ENCODE peak calls at places on chromosomes 3 and 15, in eight cellular contexts. B, C, M, W, H, L, I and S are unnamed samples.

GRCh38 chr3:142896201-142896755 is 7.4 kb upstream of the PCOLCE2 start:
- DNase-seq in B (no peak), C (peak), M (no peak), W (no peak), H (no peak), L (no peak), I (no peak), S (no peak)

GRCh38 chr3:106518516-106518915 is 649.7 kb upstream of the CBLB start:
- DNase-seq in B (no peak), C (peak), M (no peak), W (no peak), H (no peak), L (no peak), I (no peak), S (no peak)

GRCh38 chr3:186109897-186110803 is 1.3 kb upstream of the ETV5 start:
- DNase-seq in B (peak), C (no peak), M (peak), W (no peak), H (peak), L (no peak), I (peak), S (peak)

GRCh38 chr3:78993375-78993774 is 774.4 kb downstream of the ROBO1 start:
- DNase-seq in B (no peak), C (no peak), M (no peak), W (no peak), H (no peak), L (no peak), I (peak), S (no peak)

GRCh38 chr3:185733980-185734724 is 90.7 kb downstream of the IGF2BP2 start:
- DNase-seq in B (peak), C (no peak), M (no peak), W (peak), H (no peak), L (peak), I (peak), S (peak)

GRCh38 chr15:63013052-63013808 is 29.3 kb upstream of the TPM1 start:
- DNase-seq in B (no peak), C (peak), M (no peak), W (no peak), H (peak), L (peak), I (no peak), S (no peak)

GRCh38 chr3:105137911-105138310 is 228.8 kb upstream of the ALCAM start:
- DNase-seq in B (no peak), C (no peak), M (no peak), W (no peak), H (no peak), L (no peak), I (no peak), S (no peak)

GRCh38 chr3:120142236-120142635 is 48.0 kb upstream of the GSK3B start:
- DNase-seq in B (no peak), C (no peak), M (no peak), W (no peak), H (no peak), L (no peak), I (no peak), S (no peak)

GRCh38 chr15:64975390-64975789 is 14.3 kb downstream of the SPG21 start:
- DNase-seq in B (no peak), C (no peak), M (no peak), W (no peak), H (no peak), L (no peak), I (no peak), S (no peak)

GRCh38 chr3:101104334-101104733 is 111.1 kb upstream of the ABI3BP start:
- DNase-seq in B (no peak), C (no peak), M (no peak), W (no peak), H (no peak), L (no peak), I (no peak), S (no peak)

GRCh38 chr3:15647629-15648167 is 46.2 kb downstream of the BTD start:
- DNase-seq in B (no peak), C (peak), M (no peak), W (no peak), H (no peak), L (no peak), I (peak), S (no peak)

GRCh38 chr15:71807125-71807629 is 3.2 kb upstream of the NR2E3 start:
- DNase-seq in B (no peak), C (no peak), M (no peak), W (no peak), H (no peak), L (peak), I (no peak), S (peak)
- H3K4me3 ChIP-seq in B (no peak), C (no peak), M (no peak), W (no peak), H (no peak), L (peak), I (no peak), S (peak)

DNA sequence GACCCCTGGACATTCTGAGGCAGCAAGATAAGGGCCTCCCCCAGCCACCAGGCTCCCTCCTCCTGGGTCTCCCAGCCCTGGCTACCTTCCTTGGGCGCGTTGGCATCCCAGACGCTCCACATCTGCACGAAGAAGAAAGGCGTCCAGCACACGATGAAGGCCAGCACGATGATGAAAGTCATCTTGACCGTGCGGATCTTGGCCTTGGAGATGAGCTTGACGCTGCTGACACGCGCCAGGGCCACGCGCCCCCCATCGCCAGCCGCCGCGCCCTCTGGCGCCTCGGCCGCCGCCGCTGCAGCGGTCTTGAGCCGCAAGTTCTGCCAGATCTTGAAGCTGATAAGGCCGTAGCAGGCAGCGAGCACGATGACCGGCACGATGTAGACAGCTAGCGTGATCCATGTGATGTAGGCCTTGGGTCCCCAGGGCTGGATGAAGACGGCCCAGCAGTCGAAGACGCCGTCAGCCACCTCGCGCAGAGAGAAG is 2.2 kb downstream of the OXTR start:
- DNase-seq in B (no peak), C (no peak), M (no peak), W (no peak), H (no peak), L (no peak), I (no peak), S (no peak)
- H3K4me3 ChIP-seq in B (no peak), C (peak), M (no peak), W (no peak), H (peak), L (no peak), I (no peak), S (no peak)

DNA sequence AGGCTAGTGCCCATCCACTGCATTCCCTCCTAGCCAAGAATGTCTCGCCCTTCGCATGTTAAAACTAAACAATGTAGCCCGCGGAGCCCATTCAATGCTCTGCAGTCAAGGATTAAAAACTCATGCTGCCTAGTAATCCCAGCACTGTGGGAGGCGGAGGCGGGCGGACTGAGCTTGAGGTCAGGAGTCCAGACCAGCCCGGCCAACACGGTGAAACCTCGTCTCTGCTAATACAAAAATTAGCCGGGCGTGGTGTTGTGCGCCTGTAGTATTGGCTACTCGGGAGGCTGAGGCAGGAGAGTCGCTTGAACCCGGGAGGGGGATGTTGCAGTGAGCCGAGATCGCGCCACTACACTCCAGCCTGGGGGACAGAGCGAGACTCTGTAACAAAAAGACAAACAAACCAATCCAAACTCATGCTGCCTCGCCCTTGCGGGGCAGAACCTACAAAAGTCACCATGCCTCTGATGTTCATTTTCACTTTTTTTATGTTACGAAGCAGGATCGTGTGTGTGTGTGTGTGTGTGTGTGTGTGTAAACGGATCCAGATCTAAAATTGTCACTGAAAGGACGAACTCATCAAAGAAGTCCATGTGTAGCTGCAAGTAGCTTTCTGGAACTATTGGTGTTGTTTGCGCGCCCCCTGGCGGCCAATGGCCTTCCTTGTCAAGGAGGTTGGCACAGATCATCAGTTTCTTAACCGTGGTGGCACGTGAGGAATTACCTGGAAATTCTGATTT is 54.8 kb upstream of the SPESP1 start:
- DNase-seq in B (peak), C (peak), M (peak), W (peak), H (peak), L (peak), I (peak), S (peak)
- H3K4me3 ChIP-seq in B (no peak), C (peak), M (peak), W (peak), H (peak), L (peak), I (no peak), S (peak)

GRCh38 chr15:90414408-90415028 is 26.5 kb downstream of the IQGAP1 start:
- DNase-seq in B (no peak), C (peak), M (no peak), W (no peak), H (no peak), L (no peak), I (peak), S (no peak)

GRCh38 chr15:90411176-90411575 is 23.1 kb downstream of the IQGAP1 start:
- DNase-seq in B (no peak), C (no peak), M (no peak), W (no peak), H (no peak), L (no peak), I (no peak), S (no peak)

GRCh38 chr15:90408657-90409056 is 20.6 kb downstream of the IQGAP1 start:
- DNase-seq in B (no peak), C (no peak), M (no peak), W (no peak), H (no peak), L (no peak), I (no peak), S (no peak)

GRCh38 chr15:90413411-90414379 is 25.7 kb downstream of the IQGAP1 start:
- DNase-seq in B (peak), C (no peak), M (no peak), W (no peak), H (no peak), L (peak), I (peak), S (no peak)

GRCh38 chr15:90412356-90413194 is 24.5 kb downstream of the IQGAP1 start:
- DNase-seq in B (peak), C (no peak), M (no peak), W (peak), H (no peak), L (peak), I (peak), S (no peak)
- H3K4me3 ChIP-seq in B (no peak), C (no peak), M (no peak), W (no peak), H (peak), L (no peak), I (no peak), S (no peak)